ENCODE peak calls at places on chromosome 19, in ten cellular contexts. One of them, this sample, is unnamed.
A peak's percentile ranks its signal among the peaks of the same experiment; 100 is the strongest.

GRCh38 chr19:19558636-19559035 is 20.6 kb downstream of the CILP2 start:
- DNase-seq in RWPE2: peak; percentile 53
- DNase-seq in NB4: no peak
- DNase-seq in choroid plexus epithelial cell: no peak
- DNase-seq in type B pancreatic cell: no peak
- DNase-seq in BE2C: no peak
- DNase-seq in nephron progenitor cell: no peak
- DNase-seq in lower leg skin: no peak
- DNase-seq in AG04450: no peak
- DNase-seq in uterus: no peak
- DNase-seq in this sample: no peak

GRCh38 chr19:13459351-13459750 is 46.9 kb downstream of the CACNA1A start:
- DNase-seq in type B pancreatic cell: no peak
- DNase-seq in RWPE2: no peak
- DNase-seq in uterus: no peak
- DNase-seq in choroid plexus epithelial cell: no peak
- DNase-seq in NB4: no peak
- DNase-seq in BE2C: no peak
- DNase-seq in lower leg skin: no peak
- DNase-seq in AG04450: no peak
- DNase-seq in nephron progenitor cell: no peak
- DNase-seq in this sample: no peak

GRCh38 chr19:32020538-32020937 is 324.9 kb upstream of the ZNF507 start:
- DNase-seq in AG04450: no peak
- DNase-seq in BE2C: no peak
- DNase-seq in NB4: no peak
- DNase-seq in uterus: no peak
- DNase-seq in lower leg skin: no peak
- DNase-seq in nephron progenitor cell: no peak
- DNase-seq in RWPE2: no peak
- DNase-seq in type B pancreatic cell: no peak
- DNase-seq in choroid plexus epithelial cell: no peak
- DNase-seq in this sample: no peak

GRCh38 chr19:49680473-49681351 is 3.6 kb downstream of the PRMT1 start:
- DNase-seq in type B pancreatic cell: peak; percentile 98
- DNase-seq in AG04450: peak; percentile 71
- DNase-seq in choroid plexus epithelial cell: peak; percentile 92
- DNase-seq in BE2C: peak; percentile 98
- DNase-seq in uterus: peak; percentile 90
- DNase-seq in NB4: peak; percentile 86
- DNase-seq in RWPE2: peak; percentile 83
- DNase-seq in nephron progenitor cell: peak; percentile 100
- DNase-seq in lower leg skin: peak; percentile 98
- DNase-seq in this sample: peak; percentile 83

GRCh38 chr19:40219721-40220276 is 1.6 kb upstream of the TTC9B start:
- DNase-seq in AG04450: no peak
- DNase-seq in RWPE2: no peak
- DNase-seq in choroid plexus epithelial cell: peak; percentile 71
- DNase-seq in BE2C: peak; percentile 66
- DNase-seq in type B pancreatic cell: no peak
- DNase-seq in uterus: peak; percentile 21
- DNase-seq in lower leg skin: no peak
- DNase-seq in NB4: no peak
- DNase-seq in nephron progenitor cell: no peak
- DNase-seq in this sample: peak; percentile 81

GRCh38 chr19:4376245-4376990 is 23.9 kb downstream of the SH3GL1 start:
- DNase-seq in uterus: no peak
- DNase-seq in NB4: no peak
- DNase-seq in nephron progenitor cell: no peak
- DNase-seq in RWPE2: peak; percentile 51
- DNase-seq in choroid plexus epithelial cell: no peak
- DNase-seq in type B pancreatic cell: no peak
- DNase-seq in BE2C: no peak
- DNase-seq in lower leg skin: peak; percentile 86
- DNase-seq in AG04450: no peak
- DNase-seq in this sample: no peak

GRCh38 chr19:43510713-43511112 is 6.2 kb upstream of the PHLDB3 start:
- DNase-seq in nephron progenitor cell: no peak
- DNase-seq in uterus: no peak
- DNase-seq in NB4: no peak
- DNase-seq in choroid plexus epithelial cell: no peak
- DNase-seq in RWPE2: no peak
- DNase-seq in type B pancreatic cell: no peak
- DNase-seq in lower leg skin: no peak
- DNase-seq in BE2C: no peak
- DNase-seq in AG04450: no peak
- DNase-seq in this sample: no peak

GRCh38 chr19:10780368-10780767 is 55.6 kb downstream of the TMED1 start:
- DNase-seq in type B pancreatic cell: no peak
- DNase-seq in nephron progenitor cell: no peak
- DNase-seq in AG04450: no peak
- DNase-seq in choroid plexus epithelial cell: peak; percentile 90
- DNase-seq in BE2C: no peak
- DNase-seq in uterus: peak; percentile 58
- DNase-seq in RWPE2: no peak
- DNase-seq in NB4: peak; percentile 92
- DNase-seq in lower leg skin: no peak
- DNase-seq in this sample: peak; percentile 92

GRCh38 chr19:33473644-33474305 is 47.8 kb downstream of the PEPD start:
- DNase-seq in uterus: no peak
- DNase-seq in choroid plexus epithelial cell: peak; percentile 29
- DNase-seq in AG04450: no peak
- DNase-seq in nephron progenitor cell: no peak
- DNase-seq in BE2C: no peak
- DNase-seq in RWPE2: no peak
- DNase-seq in lower leg skin: peak; percentile 58
- DNase-seq in NB4: no peak
- DNase-seq in type B pancreatic cell: no peak
- DNase-seq in this sample: no peak

GRCh38 chr19:16575861-16576689 is 3.9 kb upstream of the SLC35E1 start:
- DNase-seq in lower leg skin: no peak
- DNase-seq in nephron progenitor cell: no peak
- DNase-seq in type B pancreatic cell: no peak
- DNase-seq in AG04450: no peak
- DNase-seq in RWPE2: no peak
- DNase-seq in NB4: no peak
- DNase-seq in BE2C: no peak
- DNase-seq in choroid plexus epithelial cell: no peak
- DNase-seq in uterus: no peak
- DNase-seq in this sample: no peak

GRCh38 chr19:28358604-28359003 is 854.3 kb downstream of the UQCRFS1 start:
- DNase-seq in NB4: no peak
- DNase-seq in type B pancreatic cell: no peak
- DNase-seq in uterus: no peak
- DNase-seq in AG04450: no peak
- DNase-seq in BE2C: no peak
- DNase-seq in lower leg skin: no peak
- DNase-seq in nephron progenitor cell: no peak
- DNase-seq in choroid plexus epithelial cell: peak; percentile 30
- DNase-seq in RWPE2: no peak
- DNase-seq in this sample: no peak

GRCh38 chr19:45883881-45884681 is 1.9 kb downstream of the IRF2BP1 start:
- DNase-seq in lower leg skin: no peak
- DNase-seq in uterus: no peak
- DNase-seq in NB4: no peak
- DNase-seq in choroid plexus epithelial cell: no peak
- DNase-seq in AG04450: no peak
- DNase-seq in BE2C: no peak
- DNase-seq in nephron progenitor cell: no peak
- DNase-seq in type B pancreatic cell: no peak
- DNase-seq in RWPE2: no peak
- DNase-seq in this sample: no peak

GRCh38 chr19:1026189-1027019 is at the start of gene CNN2:
- DNase-seq in BE2C: peak; percentile 77
- DNase-seq in NB4: peak; percentile 73
- DNase-seq in nephron progenitor cell: peak; percentile 88
- DNase-seq in RWPE2: no peak
- DNase-seq in uterus: peak; percentile 80
- DNase-seq in AG04450: no peak
- DNase-seq in choroid plexus epithelial cell: peak; percentile 81
- DNase-seq in lower leg skin: peak; percentile 96
- DNase-seq in type B pancreatic cell: peak; percentile 91
- DNase-seq in this sample: peak; percentile 80

GRCh38 chr19:38139122-38139521 is 84.9 kb downstream of the DPF1 start:
- DNase-seq in choroid plexus epithelial cell: no peak
- DNase-seq in type B pancreatic cell: no peak
- DNase-seq in RWPE2: no peak
- DNase-seq in NB4: no peak
- DNase-seq in uterus: no peak
- DNase-seq in BE2C: no peak
- DNase-seq in lower leg skin: no peak
- DNase-seq in AG04450: no peak
- DNase-seq in nephron progenitor cell: no peak
- DNase-seq in this sample: no peak

GRCh38 chr19:38135150-38135998 is 88.6 kb downstream of the DPF1 start:
- DNase-seq in nephron progenitor cell: peak; percentile 31
- DNase-seq in type B pancreatic cell: no peak
- DNase-seq in choroid plexus epithelial cell: peak; percentile 37
- DNase-seq in uterus: no peak
- DNase-seq in lower leg skin: no peak
- DNase-seq in NB4: no peak
- DNase-seq in AG04450: no peak
- DNase-seq in RWPE2: no peak
- DNase-seq in BE2C: no peak
- DNase-seq in this sample: peak; percentile 18

GRCh38 chr19:38132781-38133180 is 91.2 kb downstream of the DPF1 start:
- DNase-seq in choroid plexus epithelial cell: no peak
- DNase-seq in type B pancreatic cell: no peak
- DNase-seq in BE2C: no peak
- DNase-seq in nephron progenitor cell: no peak
- DNase-seq in RWPE2: no peak
- DNase-seq in AG04450: no peak
- DNase-seq in NB4: no peak
- DNase-seq in lower leg skin: no peak
- DNase-seq in uterus: no peak
- DNase-seq in this sample: no peak

GRCh38 chr19:38130399-38130798 is 93.6 kb downstream of the DPF1 start:
- DNase-seq in nephron progenitor cell: no peak
- DNase-seq in AG04450: no peak
- DNase-seq in NB4: no peak
- DNase-seq in RWPE2: no peak
- DNase-seq in choroid plexus epithelial cell: no peak
- DNase-seq in uterus: no peak
- DNase-seq in lower leg skin: no peak
- DNase-seq in BE2C: no peak
- DNase-seq in type B pancreatic cell: no peak
- DNase-seq in this sample: no peak

GRCh38 chr19:38134538-38135149 is 89.4 kb downstream of the DPF1 start:
- DNase-seq in AG04450: no peak
- DNase-seq in choroid plexus epithelial cell: peak; percentile 64
- DNase-seq in RWPE2: no peak
- DNase-seq in BE2C: peak; percentile 57
- DNase-seq in uterus: no peak
- DNase-seq in lower leg skin: no peak
- DNase-seq in nephron progenitor cell: peak; percentile 48
- DNase-seq in type B pancreatic cell: no peak
- DNase-seq in NB4: peak; percentile 36
- DNase-seq in this sample: peak; percentile 69
- TF ChIP-seq CTCF in AG04450: peak; percentile 67
- TF ChIP-seq CTCF in choroid plexus epithelial cell: peak; percentile 72
- TF ChIP-seq CTCF in RWPE2: peak; percentile 63
- TF ChIP-seq CTCF in BE2C: peak; percentile 74
- TF ChIP-seq CTCF in uterus: no peak
- TF ChIP-seq CTCF in lower leg skin: no peak
- TF ChIP-seq CTCF in nephron progenitor cell: peak; percentile 65
- TF ChIP-seq CTCF in type B pancreatic cell: peak; percentile 76
- TF ChIP-seq CTCF in NB4: peak; percentile 56
- TF ChIP-seq CTCF in this sample: peak; percentile 63

GRCh38 chr19:51375504-51376221 is 3.2 kb upstream of the NKG7 start:
- DNase-seq in BE2C: no peak
- DNase-seq in choroid plexus epithelial cell: no peak
- DNase-seq in AG04450: no peak
- DNase-seq in RWPE2: no peak
- DNase-seq in nephron progenitor cell: no peak
- DNase-seq in uterus: no peak
- DNase-seq in type B pancreatic cell: no peak
- DNase-seq in NB4: peak; percentile 87
- DNase-seq in lower leg skin: no peak
- DNase-seq in this sample: no peak

GRCh38 chr19:51372649-51373504 is at the start of gene NKG7:
- DNase-seq in RWPE2: no peak
- DNase-seq in AG04450: no peak
- DNase-seq in lower leg skin: no peak
- DNase-seq in uterus: no peak
- DNase-seq in nephron progenitor cell: no peak
- DNase-seq in NB4: peak; percentile 99
- DNase-seq in type B pancreatic cell: no peak
- DNase-seq in BE2C: no peak
- DNase-seq in choroid plexus epithelial cell: no peak
- DNase-seq in this sample: no peak

GRCh38 chr19:51380379-51380778 is 7.4 kb downstream of the LIM2 start:
- DNase-seq in choroid plexus epithelial cell: no peak
- DNase-seq in nephron progenitor cell: no peak
- DNase-seq in uterus: no peak
- DNase-seq in RWPE2: no peak
- DNase-seq in lower leg skin: no peak
- DNase-seq in AG04450: no peak
- DNase-seq in type B pancreatic cell: no peak
- DNase-seq in NB4: no peak
- DNase-seq in BE2C: no peak
- DNase-seq in this sample: no peak

GRCh38 chr19:51382004-51382403 is 5.8 kb downstream of the LIM2 start:
- DNase-seq in NB4: no peak
- DNase-seq in lower leg skin: no peak
- DNase-seq in uterus: no peak
- DNase-seq in AG04450: no peak
- DNase-seq in type B pancreatic cell: no peak
- DNase-seq in choroid plexus epithelial cell: no peak
- DNase-seq in nephron progenitor cell: no peak
- DNase-seq in BE2C: no peak
- DNase-seq in RWPE2: no peak
- DNase-seq in this sample: no peak

GRCh38 chr19:51377422-51377821 is 5.0 kb upstream of the NKG7 start:
- DNase-seq in choroid plexus epithelial cell: no peak
- DNase-seq in nephron progenitor cell: no peak
- DNase-seq in lower leg skin: no peak
- DNase-seq in type B pancreatic cell: no peak
- DNase-seq in NB4: no peak
- DNase-seq in RWPE2: no peak
- DNase-seq in BE2C: no peak
- DNase-seq in AG04450: no peak
- DNase-seq in uterus: no peak
- DNase-seq in this sample: no peak
- TF ChIP-seq CTCF in choroid plexus epithelial cell: no peak
- TF ChIP-seq CTCF in nephron progenitor cell: no peak
- TF ChIP-seq CTCF in lower leg skin: no peak
- TF ChIP-seq CTCF in type B pancreatic cell: no peak
- TF ChIP-seq CTCF in NB4: no peak
- TF ChIP-seq CTCF in RWPE2: no peak
- TF ChIP-seq CTCF in BE2C: no peak
- TF ChIP-seq CTCF in AG04450: no peak
- TF ChIP-seq CTCF in uterus: no peak
- TF ChIP-seq CTCF in this sample: no peak

GRCh38 chr19:56350416-56351045 is 35.9 kb upstream of the ZSCAN5A start:
- DNase-seq in AG04450: peak; percentile 3
- DNase-seq in RWPE2: no peak
- DNase-seq in type B pancreatic cell: no peak
- DNase-seq in BE2C: peak; percentile 40
- DNase-seq in uterus: peak; percentile 57
- DNase-seq in lower leg skin: no peak
- DNase-seq in choroid plexus epithelial cell: peak; percentile 68
- DNase-seq in NB4: peak; percentile 61
- DNase-seq in nephron progenitor cell: peak; percentile 51
- DNase-seq in this sample: peak; percentile 49
- TF ChIP-seq CTCF in AG04450: peak; percentile 93
- TF ChIP-seq CTCF in RWPE2: peak; percentile 89
- TF ChIP-seq CTCF in type B pancreatic cell: peak; percentile 86
- TF ChIP-seq CTCF in BE2C: peak; percentile 89
- TF ChIP-seq CTCF in uterus: peak; percentile 80
- TF ChIP-seq CTCF in lower leg skin: no peak
- TF ChIP-seq CTCF in choroid plexus epithelial cell: peak; percentile 82
- TF ChIP-seq CTCF in NB4: peak; percentile 74
- TF ChIP-seq CTCF in nephron progenitor cell: peak; percentile 83
- TF ChIP-seq CTCF in this sample: peak; percentile 79

GRCh38 chr19:55117636-55118391 is at the start of gene PPP1R12C:
- DNase-seq in uterus: peak; percentile 99
- DNase-seq in RWPE2: peak; percentile 98
- DNase-seq in lower leg skin: peak; percentile 99
- DNase-seq in nephron progenitor cell: peak; percentile 96
- DNase-seq in type B pancreatic cell: peak; percentile 97
- DNase-seq in NB4: peak; percentile 97
- DNase-seq in AG04450: peak; percentile 95
- DNase-seq in choroid plexus epithelial cell: peak; percentile 99
- DNase-seq in BE2C: peak; percentile 98
- DNase-seq in this sample: peak; percentile 99
- TF ChIP-seq CTCF in uterus: no peak
- TF ChIP-seq CTCF in RWPE2: no peak
- TF ChIP-seq CTCF in lower leg skin: no peak
- TF ChIP-seq CTCF in nephron progenitor cell: no peak
- TF ChIP-seq CTCF in type B pancreatic cell: no peak
- TF ChIP-seq CTCF in NB4: no peak
- TF ChIP-seq CTCF in AG04450: no peak
- TF ChIP-seq CTCF in choroid plexus epithelial cell: no peak
- TF ChIP-seq CTCF in BE2C: no peak
- TF ChIP-seq CTCF in this sample: no peak